ENCODE peak calls at places on chromosomes 12 and 14, in eight cellular contexts. One of them, this sample, is unnamed.

GRCh38 chr12:101570022-101570421 is 24.7 kb upstream of the MYBPC1 start:
- DNase-seq in K562: no peak
- DNase-seq in ovary: no peak
- DNase-seq in sigmoid colon: no peak
- DNase-seq in stomach: no peak
- DNase-seq in tibial nerve: no peak
- DNase-seq in SK-N-SH: peak; percentile 4
- DNase-seq in transverse colon: no peak
- DNase-seq in this sample: no peak

GRCh38 chr14:40870252-40870651 is 736.4 kb upstream of the LRFN5 start:
- DNase-seq in K562: no peak
- DNase-seq in ovary: no peak
- DNase-seq in sigmoid colon: no peak
- DNase-seq in stomach: no peak
- DNase-seq in tibial nerve: no peak
- DNase-seq in SK-N-SH: no peak
- DNase-seq in transverse colon: no peak
- DNase-seq in this sample: no peak

GRCh38 chr12:1205512-1206060 is 214.6 kb downstream of the ERC1 start:
- DNase-seq in K562: no peak
- DNase-seq in ovary: no peak
- DNase-seq in sigmoid colon: no peak
- DNase-seq in stomach: no peak
- DNase-seq in tibial nerve: no peak
- DNase-seq in SK-N-SH: no peak
- DNase-seq in transverse colon: no peak
- DNase-seq in this sample: no peak

GRCh38 chr14:102055181-102055901 is 31.5 kb downstream of the HSP90AA1 start:
- DNase-seq in K562: no peak
- DNase-seq in ovary: no peak
- DNase-seq in sigmoid colon: no peak
- DNase-seq in stomach: no peak
- DNase-seq in tibial nerve: no peak
- DNase-seq in SK-N-SH: no peak
- DNase-seq in transverse colon: no peak
- DNase-seq in this sample: no peak

GRCh38 chr12:123063535-123063934 is 83.1 kb downstream of the ARL6IP4 start:
- DNase-seq in K562: peak; percentile 69
- DNase-seq in ovary: no peak
- DNase-seq in sigmoid colon: no peak
- DNase-seq in stomach: no peak
- DNase-seq in tibial nerve: no peak
- DNase-seq in SK-N-SH: peak; percentile 58
- DNase-seq in transverse colon: no peak
- DNase-seq in this sample: no peak

GRCh38 chr14:56874375-56874774 is 64.1 kb upstream of the OTX2 start:
- DNase-seq in K562: no peak
- DNase-seq in ovary: no peak
- DNase-seq in sigmoid colon: no peak
- DNase-seq in stomach: peak; percentile 66
- DNase-seq in tibial nerve: no peak
- DNase-seq in SK-N-SH: no peak
- DNase-seq in transverse colon: peak; percentile 60
- DNase-seq in this sample: peak; percentile 23

GRCh38 chr12:130609966-130610365 is 106.1 kb downstream of the RIMBP2 start:
- DNase-seq in K562: no peak
- DNase-seq in ovary: no peak
- DNase-seq in sigmoid colon: no peak
- DNase-seq in stomach: no peak
- DNase-seq in tibial nerve: no peak
- DNase-seq in SK-N-SH: no peak
- DNase-seq in transverse colon: no peak
- DNase-seq in this sample: no peak

GRCh38 chr12:131137836-131138637 is 184.3 kb downstream of the ADGRD1 start:
- DNase-seq in K562: peak; percentile 23
- DNase-seq in ovary: peak; percentile 69
- DNase-seq in sigmoid colon: peak; percentile 64
- DNase-seq in stomach: no peak
- DNase-seq in tibial nerve: no peak
- DNase-seq in SK-N-SH: peak; percentile 69
- DNase-seq in transverse colon: no peak
- DNase-seq in this sample: no peak

GRCh38 chr12:40439771-40440492 is 215.1 kb downstream of the LRRK2 start:
- DNase-seq in K562: no peak
- DNase-seq in ovary: no peak
- DNase-seq in sigmoid colon: no peak
- DNase-seq in stomach: no peak
- DNase-seq in tibial nerve: no peak
- DNase-seq in SK-N-SH: no peak
- DNase-seq in transverse colon: no peak
- DNase-seq in this sample: no peak

GRCh38 chr12:114841557-114842251 is 157.7 kb upstream of the TBX3 start:
- DNase-seq in K562: no peak
- DNase-seq in ovary: no peak
- DNase-seq in sigmoid colon: no peak
- DNase-seq in stomach: no peak
- DNase-seq in tibial nerve: no peak
- DNase-seq in SK-N-SH: no peak
- DNase-seq in transverse colon: no peak
- DNase-seq in this sample: no peak

GRCh38 chr14:104787736-104788532 is 7.6 kb downstream of the AKT1 start:
- DNase-seq in K562: no peak
- DNase-seq in ovary: no peak
- DNase-seq in sigmoid colon: no peak
- DNase-seq in stomach: no peak
- DNase-seq in tibial nerve: no peak
- DNase-seq in SK-N-SH: no peak
- DNase-seq in transverse colon: no peak
- DNase-seq in this sample: peak; percentile 73

GRCh38 chr12:115257791-115258190 is 573.8 kb upstream of the TBX3 start:
- DNase-seq in K562: no peak
- DNase-seq in ovary: no peak
- DNase-seq in sigmoid colon: no peak
- DNase-seq in stomach: no peak
- DNase-seq in tibial nerve: no peak
- DNase-seq in SK-N-SH: no peak
- DNase-seq in transverse colon: no peak
- DNase-seq in this sample: no peak

GRCh38 chr12:4274960-4275868 is 1.7 kb downstream of the CCND2 start:
- DNase-seq in K562: no peak
- DNase-seq in ovary: no peak
- DNase-seq in sigmoid colon: no peak
- DNase-seq in stomach: no peak
- DNase-seq in tibial nerve: no peak
- DNase-seq in SK-N-SH: no peak
- DNase-seq in transverse colon: no peak
- DNase-seq in this sample: no peak

GRCh38 chr12:39287817-39288216 is 155.1 kb downstream of the KIF21A start:
- DNase-seq in K562: no peak
- DNase-seq in ovary: no peak
- DNase-seq in sigmoid colon: no peak
- DNase-seq in stomach: no peak
- DNase-seq in tibial nerve: no peak
- DNase-seq in SK-N-SH: no peak
- DNase-seq in transverse colon: no peak
- DNase-seq in this sample: no peak

GRCh38 chr12:57534991-57535543 is 11.9 kb downstream of the DCTN2 start:
- DNase-seq in K562: no peak
- DNase-seq in ovary: no peak
- DNase-seq in sigmoid colon: no peak
- DNase-seq in stomach: no peak
- DNase-seq in tibial nerve: no peak
- DNase-seq in SK-N-SH: no peak
- DNase-seq in transverse colon: no peak
- DNase-seq in this sample: no peak

GRCh38 chr12:622420-622819 is 40.8 kb downstream of the NINJ2 start:
- DNase-seq in K562: peak; percentile 26
- DNase-seq in ovary: no peak
- DNase-seq in sigmoid colon: no peak
- DNase-seq in stomach: no peak
- DNase-seq in tibial nerve: no peak
- DNase-seq in SK-N-SH: no peak
- DNase-seq in transverse colon: no peak
- DNase-seq in this sample: no peak

GRCh38 chr12:6195665-6196535 is 4.3 kb upstream of the CD9 start:
- DNase-seq in K562: peak; percentile 82
- DNase-seq in ovary: peak; percentile 89
- DNase-seq in sigmoid colon: peak; percentile 94
- DNase-seq in stomach: peak; percentile 91
- DNase-seq in tibial nerve: peak; percentile 83
- DNase-seq in SK-N-SH: peak; percentile 96
- DNase-seq in transverse colon: peak; percentile 92
- DNase-seq in this sample: no peak

GRCh38 chr12:67217647-67218046 is 51.5 kb upstream of the CAND1 start:
- DNase-seq in K562: no peak
- DNase-seq in ovary: no peak
- DNase-seq in sigmoid colon: no peak
- DNase-seq in stomach: no peak
- DNase-seq in tibial nerve: no peak
- DNase-seq in SK-N-SH: no peak
- DNase-seq in transverse colon: no peak
- DNase-seq in this sample: no peak
- H3K4me1 ChIP-seq in K562: no peaks in the 10 kb centered on the region
- H3K4me1 ChIP-seq in ovary: no peaks in the 10 kb centered on the region
- H3K4me1 ChIP-seq in sigmoid colon: no peaks in the 10 kb centered on the region
- H3K4me1 ChIP-seq in stomach: no peaks in the 10 kb centered on the region
- H3K4me1 ChIP-seq in tibial nerve: no peaks in the 10 kb centered on the region
- H3K4me1 ChIP-seq in SK-N-SH: no peaks in the 10 kb centered on the region
- H3K4me1 ChIP-seq in transverse colon: no peaks in the 10 kb centered on the region
- H3K4me1 ChIP-seq in this sample: no peaks in the 10 kb centered on the region

DNA sequence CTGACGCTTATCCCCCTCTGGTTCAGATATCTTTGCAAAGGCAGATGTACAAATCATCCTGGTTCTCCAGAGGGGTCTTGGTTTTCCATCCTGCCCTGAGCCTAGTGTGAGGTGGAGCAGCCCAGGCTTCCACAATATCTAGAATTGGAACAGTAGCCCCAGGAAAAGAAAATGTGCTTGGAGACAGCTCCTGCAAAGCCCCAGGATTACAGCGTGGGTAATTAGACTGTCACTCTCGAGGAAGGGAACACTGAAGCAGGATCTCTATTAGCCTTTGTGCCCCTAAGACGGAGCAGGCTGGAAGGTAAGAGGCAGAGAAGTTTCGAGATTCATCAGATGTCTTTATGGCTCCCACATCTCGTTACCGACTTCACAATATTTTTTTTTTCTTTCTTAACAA is 59.4 kb downstream of the TMEM132C start:
- DNase-seq in K562: no peak
- DNase-seq in ovary: no peak
- DNase-seq in sigmoid colon: no peak
- DNase-seq in stomach: no peak
- DNase-seq in tibial nerve: no peak
- DNase-seq in SK-N-SH: no peak
- DNase-seq in transverse colon: no peak
- DNase-seq in this sample: no peak
- TF ChIP-seq EP300 in K562: no peak
- TF ChIP-seq EP300 in ovary: no peak
- TF ChIP-seq EP300 in sigmoid colon: no peak
- TF ChIP-seq EP300 in stomach: no peak
- TF ChIP-seq EP300 in tibial nerve: no peak
- TF ChIP-seq EP300 in SK-N-SH: no peak
- TF ChIP-seq EP300 in transverse colon: no peak
- TF ChIP-seq EP300 in this sample: no peak

GRCh38 chr14:60653709-60654161 is 4.5 kb upstream of the SIX1 start:
- DNase-seq in K562: no peak
- DNase-seq in ovary: no peak
- DNase-seq in sigmoid colon: no peak
- DNase-seq in stomach: no peak
- DNase-seq in tibial nerve: no peak
- DNase-seq in SK-N-SH: no peak
- DNase-seq in transverse colon: no peak
- DNase-seq in this sample: no peak
- H3K4me1 ChIP-seq in K562: no peaks in the 10 kb centered on the region
- H3K4me1 ChIP-seq in ovary: peaks cover 7% of the 10 kb centered on the region
- H3K4me1 ChIP-seq in sigmoid colon: peaks cover 59% of the 10 kb centered on the region
- H3K4me1 ChIP-seq in stomach: peaks cover 64% of the 10 kb centered on the region
- H3K4me1 ChIP-seq in tibial nerve: peaks cover 21% of the 10 kb centered on the region
- H3K4me1 ChIP-seq in SK-N-SH: peaks cover 29% of the 10 kb centered on the region
- H3K4me1 ChIP-seq in transverse colon: peaks cover 36% of the 10 kb centered on the region
- H3K4me1 ChIP-seq in this sample: peaks cover 37% of the 10 kb centered on the region

DNA sequence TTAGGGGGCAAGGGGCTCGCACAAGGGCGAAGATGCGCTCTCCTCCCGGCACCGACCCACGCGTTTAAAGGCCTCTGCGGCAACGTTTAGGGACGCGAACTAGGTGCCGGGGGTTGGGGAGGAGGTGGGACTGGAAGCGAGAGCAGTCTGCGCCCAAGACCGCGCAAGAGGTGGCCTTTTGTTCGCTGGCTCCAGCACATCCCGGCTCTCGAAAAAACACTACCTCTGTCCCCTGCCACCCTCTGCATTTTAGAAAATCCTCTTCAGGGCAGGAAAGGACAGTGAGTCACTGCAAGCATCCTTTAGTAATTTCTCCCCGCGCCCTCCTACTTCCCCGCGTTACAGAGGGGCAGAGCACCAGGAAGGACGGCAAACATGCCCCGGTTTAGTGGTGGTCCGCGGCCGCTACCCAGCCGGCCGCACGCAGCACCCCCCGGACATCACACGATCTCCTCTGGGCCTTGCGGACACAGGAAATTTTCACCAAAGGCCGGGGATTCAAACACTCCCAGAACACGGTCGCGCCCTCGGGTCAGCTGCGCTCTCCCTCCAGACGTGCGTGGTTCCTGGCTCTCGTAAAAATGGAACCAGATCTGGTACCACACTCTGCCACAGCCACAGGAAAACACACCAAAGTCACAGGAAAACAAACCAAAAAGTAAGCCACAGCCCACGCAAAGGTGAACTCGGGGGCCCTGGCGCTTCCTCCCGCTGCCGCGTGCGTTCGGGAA is 1.1 kb downstream of the SLC38A1 start:
- DNase-seq in K562: peak; percentile 43
- DNase-seq in ovary: peak; percentile 27
- DNase-seq in sigmoid colon: no peak
- DNase-seq in stomach: no peak
- DNase-seq in tibial nerve: no peak
- DNase-seq in SK-N-SH: peak; percentile 60
- DNase-seq in transverse colon: no peak
- DNase-seq in this sample: peak; percentile 80
- TF ChIP-seq EP300 in K562: no peak
- TF ChIP-seq EP300 in ovary: no peak
- TF ChIP-seq EP300 in sigmoid colon: no peak
- TF ChIP-seq EP300 in stomach: no peak
- TF ChIP-seq EP300 in tibial nerve: no peak
- TF ChIP-seq EP300 in SK-N-SH: no peak
- TF ChIP-seq EP300 in transverse colon: no peak
- TF ChIP-seq EP300 in this sample: no peak

GRCh38 chr12:10215451-10215850 is 2.8 kb downstream of the GABARAPL1 start:
- DNase-seq in K562: no peak
- DNase-seq in ovary: no peak
- DNase-seq in sigmoid colon: no peak
- DNase-seq in stomach: no peak
- DNase-seq in tibial nerve: no peak
- DNase-seq in SK-N-SH: no peak
- DNase-seq in transverse colon: no peak
- DNase-seq in this sample: no peak
- H3K4me1 ChIP-seq in K562: peaks cover 12% of the 10 kb centered on the region
- H3K4me1 ChIP-seq in ovary: peaks cover 5% of the 10 kb centered on the region
- H3K4me1 ChIP-seq in sigmoid colon: peaks cover 34% of the 10 kb centered on the region
- H3K4me1 ChIP-seq in stomach: peaks cover 55% of the 10 kb centered on the region
- H3K4me1 ChIP-seq in tibial nerve: no peaks in the 10 kb centered on the region
- H3K4me1 ChIP-seq in SK-N-SH: no peaks in the 10 kb centered on the region
- H3K4me1 ChIP-seq in transverse colon: peaks cover 12% of the 10 kb centered on the region
- H3K4me1 ChIP-seq in this sample: peaks cover 17% of the 10 kb centered on the region

GRCh38 chr14:19851365-19851764 is 23.6 kb upstream of the OR4K2 start:
- DNase-seq in K562: no peak
- DNase-seq in ovary: no peak
- DNase-seq in sigmoid colon: no peak
- DNase-seq in stomach: no peak
- DNase-seq in tibial nerve: no peak
- DNase-seq in SK-N-SH: no peak
- DNase-seq in transverse colon: no peak
- DNase-seq in this sample: no peak
- TF ChIP-seq EP300 in K562: no peak
- TF ChIP-seq EP300 in ovary: no peak
- TF ChIP-seq EP300 in sigmoid colon: no peak
- TF ChIP-seq EP300 in stomach: no peak
- TF ChIP-seq EP300 in tibial nerve: no peak
- TF ChIP-seq EP300 in SK-N-SH: no peak
- TF ChIP-seq EP300 in transverse colon: no peak
- TF ChIP-seq EP300 in this sample: no peak